ENCODE peak calls at places on chromosome X, in six cellular contexts. W is astrocyte, J is NB4, V is cardiac fibroblast, Q is mammary epithelial cell, E is A673. C is an unnamed sample.

GRCh38 chrX:261858-262390 is 19.3 kb upstream of the PLCXD1 start:
- DNase-seq in W (no peak), J (no peak), V (no peak), Q (no peak), E (no peak), C (no peak)

GRCh38 chrX:8848921-8849320 is 47.7 kb upstream of the FAM9A start:
- DNase-seq in W (peak; percentile 72), J (no peak), V (no peak), Q (peak; percentile 2), E (no peak), C (no peak)

GRCh38 chrX:153875391-153876111 is 10.4 kb downstream of the L1CAM start:
- DNase-seq in W (no peak), J (peak; percentile 66), V (peak; percentile 26), Q (no peak), E (peak; percentile 56), C (no peak)

GRCh38 chrX:43703211-43703791 is 47.2 kb downstream of the MAOA start:
- DNase-seq in W (peak; percentile 58), J (no peak), V (peak; percentile 75), Q (no peak), E (peak; percentile 21), C (no peak)

GRCh38 chrX:106955004-106955772 is 35.0 kb downstream of the CLDN2 start:
- DNase-seq in W (peak; percentile 26), J (no peak), V (peak; percentile 43), Q (peak; percentile 35), E (no peak), C (no peak)

GRCh38 chrX:48521353-48522243 is at the start of gene EBP:
- DNase-seq in W (peak; percentile 68), J (peak; percentile 96), V (peak; percentile 81), Q (peak; percentile 94), E (peak; percentile 94), C (peak; percentile 27)

GRCh38 chrX:22366166-22366702 is 93.5 kb downstream of the CBLL2 start:
- DNase-seq in W (peak; percentile 18), J (no peak), V (peak; percentile 68), Q (peak; percentile 41), E (no peak), C (peak; percentile 4)

GRCh38 chrX:108584617-108585211 is 145.1 kb downstream of the COL4A5 start:
- DNase-seq in W (no peak), J (peak; percentile 26), V (peak; percentile 18), Q (peak; percentile 1), E (peak; percentile 31), C (no peak)

GRCh38 chrX:2693526-2694002 is 2.5 kb downstream of the CD99 start:
- DNase-seq in W (no peak), J (no peak), V (no peak), Q (no peak), E (no peak), C (no peak)

GRCh38 chrX:51024106-51024696 is 113.7 kb downstream of the BMP15 start:
- DNase-seq in W (no peak), J (no peak), V (no peak), Q (no peak), E (no peak), C (no peak)

GRCh38 chrX:129737921-129738320 is 858 bp upstream of the XPNPEP2 start:
- DNase-seq in W (peak; percentile 35), J (peak; percentile 61), V (peak; percentile 60), Q (peak; percentile 55), E (no peak), C (no peak)

GRCh38 chrX:97295954-97296353 is 412.2 kb downstream of the RPA4 start:
- DNase-seq in W (no peak), J (no peak), V (no peak), Q (no peak), E (no peak), C (no peak)

GRCh38 chrX:130144509-130144908 is 21.1 kb downstream of the AIFM1 start:
- DNase-seq in W (peak; percentile 33), J (no peak), V (peak; percentile 76), Q (peak; percentile 58), E (no peak), C (no peak)

GRCh38 chrX:11437642-11438379 is 144.6 kb downstream of the AMELX start:
- DNase-seq in W (peak; percentile 64), J (no peak), V (peak; percentile 85), Q (no peak), E (peak; percentile 93), C (no peak)

GRCh38 chrX:41722816-41723215 is 1.2 kb upstream of the GPR82 start:
- DNase-seq in W (peak; percentile 22), J (no peak), V (peak; percentile 43), Q (no peak), E (no peak), C (no peak)

GRCh38 chrX:38799995-38800394 is 1.3 kb upstream of the MID1IP1 start:
- DNase-seq in W (no peak), J (peak; percentile 61), V (no peak), Q (no peak), E (no peak), C (no peak)

GRCh38 chrX:40471965-40472648 is 108.7 kb upstream of the ATP6AP2 start:
- DNase-seq in W (peak; percentile 80), J (no peak), V (peak; percentile 44), Q (peak; percentile 57), E (peak; percentile 66), C (peak; percentile 25)

GRCh38 chrX:155094468-155095061 is 23.3 kb downstream of the BRCC3 start:
- DNase-seq in W (no peak), J (peak; percentile 48), V (peak; percentile 39), Q (peak; percentile 24), E (peak; percentile 48), C (no peak)

GRCh38 chrX:17082831-17083230 is 136.4 kb downstream of the REPS2 start:
- DNase-seq in W (no peak), J (peak; percentile 25), V (peak; percentile 2), Q (peak; percentile 34), E (peak; percentile 44), C (no peak)
- TF ChIP-seq CTCF in W (peak; percentile 9), J (peak; percentile 19), V (no peak), Q (peak; percentile 26), E (peak; percentile 26), C (peak; percentile 20)

GRCh38 chrX:134374910-134375309 is 85.1 kb upstream of the HPRT1 start:
- DNase-seq in W (peak; percentile 50), J (no peak), V (no peak), Q (no peak), E (no peak), C (no peak)
- H3K4me3 ChIP-seq in W (peak overlapping the region; percentile 84), J (peak overlapping the region; percentile 91), V (peak overlapping the region; percentile 76), Q (peak overlapping the region; percentile 68), E (peak overlapping the region; percentile 81), C (no peak overlapping the region)

DNA sequence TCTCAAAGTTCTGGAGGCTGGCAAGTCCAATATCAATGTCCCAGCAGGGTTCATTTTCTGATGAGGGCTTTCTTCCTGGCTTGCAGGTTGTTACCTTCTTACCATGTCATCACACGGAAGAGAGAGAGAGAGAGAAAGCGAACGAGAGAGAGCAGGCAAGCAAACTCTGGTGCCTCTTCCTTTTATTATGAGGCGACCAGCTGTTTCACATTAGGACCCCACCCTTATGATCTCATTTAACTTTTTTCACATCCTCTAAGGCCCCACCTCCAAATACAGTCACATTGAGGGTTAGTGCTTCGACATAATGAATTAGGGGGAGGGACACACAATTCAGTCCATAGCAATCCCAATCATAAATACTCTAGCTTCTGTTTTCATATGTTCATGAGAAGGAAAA is 10.6 kb upstream of the GPR174 start:
- DNase-seq in W (no peak), J (no peak), V (no peak), Q (no peak), E (no peak), C (no peak)
- TF ChIP-seq CTCF in W (no peak), J (no peak), V (no peak), Q (no peak), E (no peak), C (no peak)

DNA sequence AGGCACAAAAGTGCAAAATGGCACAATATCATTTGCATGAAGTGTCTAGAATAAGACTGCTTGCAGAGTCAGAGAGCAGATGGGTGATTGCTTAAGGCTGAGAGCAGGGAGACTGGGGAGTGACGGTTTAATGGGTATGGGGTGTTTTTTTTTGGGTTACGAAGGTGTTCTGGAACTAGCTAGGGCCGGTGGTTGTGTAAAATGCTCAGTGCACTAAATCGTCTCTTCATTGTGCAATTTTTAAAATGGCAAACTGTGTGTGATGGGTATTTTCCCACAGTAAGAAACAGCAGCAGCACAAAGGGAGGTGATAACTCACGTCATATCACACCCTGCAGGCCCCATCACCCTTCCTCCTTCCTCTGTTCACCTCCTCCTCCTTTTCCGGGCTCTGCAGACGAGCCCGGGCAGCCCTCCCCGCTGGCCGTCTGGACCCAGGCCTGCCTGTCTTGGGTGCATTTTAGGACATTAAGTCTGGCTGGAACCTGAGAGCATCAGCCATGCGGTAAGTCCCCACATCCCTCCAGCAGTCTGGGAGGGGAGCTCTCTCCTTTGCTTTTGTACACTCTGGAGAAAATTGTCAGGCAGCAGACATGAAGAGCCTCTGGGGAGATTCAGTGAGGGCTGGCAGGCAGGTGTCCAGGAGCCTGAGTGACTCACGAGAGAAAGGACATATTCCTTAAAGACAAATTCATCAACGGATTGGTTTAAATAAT is 42.7 kb downstream of the ASMT start:
- DNase-seq in W (peak; percentile 18), J (peak; percentile 81), V (peak; percentile 50), Q (peak; percentile 82), E (peak; percentile 12), C (no peak)
- H3K4me3 ChIP-seq in W (no peak overlapping the region), J (peak overlapping the region; percentile 32), V (no peak overlapping the region), Q (peak overlapping the region; percentile 59), E (no peak overlapping the region), C (no peak overlapping the region)